ENCODE peak calls at places on chromosomes 3 and 15, in ten cellular contexts. One of them, this sample, is unnamed. For H3K4me1, the result is how much of the 10 kb centered on the place peaks cover.

GRCh38 chr3:171384101-171384891 is 75.9 kb downstream of the TNIK start:
- DNase-seq in tibial nerve: no peak
- DNase-seq in sigmoid colon: no peak
- DNase-seq in K562: no peak
- DNase-seq in HepG2: no peak
- DNase-seq in GM12878: no peak
- DNase-seq in A549: no peak
- DNase-seq in upper lobe of left lung: no peak
- DNase-seq in ovary: no peak
- DNase-seq in transverse colon: no peak
- DNase-seq in this sample: no peak

GRCh38 chr3:127392146-127392470 is 104.3 kb upstream of the PRR20G start:
- DNase-seq in tibial nerve: no peak
- DNase-seq in A549: no peak
- DNase-seq in transverse colon: no peak
- DNase-seq in HepG2: no peak
- DNase-seq in upper lobe of left lung: no peak
- DNase-seq in ovary: no peak
- DNase-seq in sigmoid colon: no peak
- DNase-seq in K562: no peak
- DNase-seq in GM12878: no peak
- DNase-seq in this sample: no peak

GRCh38 chr3:18900994-18901393 is 247.3 kb upstream of the KCNH8 start:
- DNase-seq in sigmoid colon: no peak
- DNase-seq in tibial nerve: no peak
- DNase-seq in upper lobe of left lung: no peak
- DNase-seq in ovary: no peak
- DNase-seq in A549: no peak
- DNase-seq in transverse colon: no peak
- DNase-seq in K562: no peak
- DNase-seq in GM12878: peak
- DNase-seq in HepG2: no peak
- DNase-seq in this sample: no peak

GRCh38 chr3:126934149-126934548 is 48.8 kb upstream of the PLXNA1 start:
- DNase-seq in tibial nerve: no peak
- DNase-seq in GM12878: no peak
- DNase-seq in ovary: no peak
- DNase-seq in sigmoid colon: peak
- DNase-seq in K562: no peak
- DNase-seq in A549: no peak
- DNase-seq in transverse colon: no peak
- DNase-seq in upper lobe of left lung: no peak
- DNase-seq in HepG2: no peak
- DNase-seq in this sample: no peak

GRCh38 chr3:39150803-39151631 is 2.4 kb downstream of the CSRNP1 start:
- DNase-seq in sigmoid colon: peak
- DNase-seq in upper lobe of left lung: no peak
- DNase-seq in A549: peak
- DNase-seq in transverse colon: peak
- DNase-seq in tibial nerve: peak
- DNase-seq in HepG2: peak
- DNase-seq in K562: peak
- DNase-seq in ovary: peak
- DNase-seq in GM12878: no peak
- DNase-seq in this sample: peak

GRCh38 chr3:127305499-127305898 is 17.7 kb upstream of the PRR20G start:
- DNase-seq in upper lobe of left lung: no peak
- DNase-seq in tibial nerve: no peak
- DNase-seq in K562: no peak
- DNase-seq in GM12878: no peak
- DNase-seq in sigmoid colon: no peak
- DNase-seq in HepG2: no peak
- DNase-seq in ovary: no peak
- DNase-seq in transverse colon: no peak
- DNase-seq in A549: no peak
- DNase-seq in this sample: no peak

GRCh38 chr15:89469331-89470107 is 26.9 kb downstream of the RHCG start:
- DNase-seq in tibial nerve: no peak
- DNase-seq in transverse colon: no peak
- DNase-seq in upper lobe of left lung: no peak
- DNase-seq in sigmoid colon: no peak
- DNase-seq in GM12878: no peak
- DNase-seq in K562: no peak
- DNase-seq in A549: no peak
- DNase-seq in HepG2: no peak
- DNase-seq in ovary: no peak
- DNase-seq in this sample: no peak

GRCh38 chr15:38253448-38253847 is 812 bp downstream of the SPRED1 start:
- DNase-seq in ovary: no peak
- DNase-seq in K562: peak
- DNase-seq in A549: no peak
- DNase-seq in transverse colon: peak
- DNase-seq in upper lobe of left lung: no peak
- DNase-seq in sigmoid colon: no peak
- DNase-seq in GM12878: no peak
- DNase-seq in tibial nerve: no peak
- DNase-seq in HepG2: no peak
- DNase-seq in this sample: no peak

GRCh38 chr3:193794002-193794835 is 201.2 kb downstream of the OPA1 start:
- DNase-seq in sigmoid colon: no peak
- DNase-seq in transverse colon: no peak
- DNase-seq in K562: peak
- DNase-seq in ovary: peak
- DNase-seq in tibial nerve: no peak
- DNase-seq in HepG2: peak
- DNase-seq in upper lobe of left lung: no peak
- DNase-seq in A549: no peak
- DNase-seq in GM12878: no peak
- DNase-seq in this sample: no peak

GRCh38 chr3:138673641-138674040 is 65.1 kb downstream of the FAIM start:
- DNase-seq in K562: no peak
- DNase-seq in sigmoid colon: no peak
- DNase-seq in tibial nerve: no peak
- DNase-seq in A549: no peak
- DNase-seq in upper lobe of left lung: no peak
- DNase-seq in transverse colon: no peak
- DNase-seq in HepG2: peak
- DNase-seq in ovary: no peak
- DNase-seq in GM12878: no peak
- DNase-seq in this sample: no peak

GRCh38 chr3:187777331-187778046 is 32.2 kb upstream of the BCL6 start:
- DNase-seq in GM12878: peak
- DNase-seq in upper lobe of left lung: no peak
- DNase-seq in transverse colon: no peak
- DNase-seq in sigmoid colon: no peak
- DNase-seq in tibial nerve: no peak
- DNase-seq in K562: no peak
- DNase-seq in A549: no peak
- DNase-seq in HepG2: no peak
- DNase-seq in ovary: no peak
- DNase-seq in this sample: no peak

GRCh38 chr15:64800476-64800875 is 25.0 kb downstream of the PIF1 start:
- DNase-seq in A549: no peak
- DNase-seq in transverse colon: no peak
- DNase-seq in sigmoid colon: no peak
- DNase-seq in GM12878: no peak
- DNase-seq in upper lobe of left lung: no peak
- DNase-seq in K562: no peak
- DNase-seq in tibial nerve: no peak
- DNase-seq in HepG2: no peak
- DNase-seq in ovary: no peak
- DNase-seq in this sample: no peak
- TF ChIP-seq EP300 in A549: no peak
- TF ChIP-seq EP300 in transverse colon: no peak
- TF ChIP-seq EP300 in sigmoid colon: no peak
- TF ChIP-seq EP300 in GM12878: no peak
- TF ChIP-seq EP300 in upper lobe of left lung: no peak
- TF ChIP-seq EP300 in K562: no peak
- TF ChIP-seq EP300 in tibial nerve: no peak
- TF ChIP-seq EP300 in HepG2: no peak
- TF ChIP-seq EP300 in ovary: no peak
- TF ChIP-seq EP300 in this sample: no peak

GRCh38 chr15:37004981-37005735 is 95.2 kb downstream of the MEIS2 start:
- DNase-seq in GM12878: no peak
- DNase-seq in tibial nerve: no peak
- DNase-seq in ovary: no peak
- DNase-seq in A549: no peak
- DNase-seq in HepG2: no peak
- DNase-seq in K562: no peak
- DNase-seq in upper lobe of left lung: no peak
- DNase-seq in sigmoid colon: no peak
- DNase-seq in transverse colon: no peak
- DNase-seq in this sample: no peak

GRCh38 chr15:37001436-37001835 is 98.9 kb downstream of the MEIS2 start:
- DNase-seq in upper lobe of left lung: no peak
- DNase-seq in transverse colon: no peak
- DNase-seq in ovary: no peak
- DNase-seq in sigmoid colon: no peak
- DNase-seq in K562: no peak
- DNase-seq in A549: no peak
- DNase-seq in tibial nerve: no peak
- DNase-seq in GM12878: no peak
- DNase-seq in HepG2: no peak
- DNase-seq in this sample: no peak

GRCh38 chr15:37002041-37002689 is 98.2 kb downstream of the MEIS2 start:
- DNase-seq in HepG2: no peak
- DNase-seq in transverse colon: no peak
- DNase-seq in ovary: no peak
- DNase-seq in A549: no peak
- DNase-seq in sigmoid colon: no peak
- DNase-seq in K562: peak
- DNase-seq in GM12878: no peak
- DNase-seq in tibial nerve: no peak
- DNase-seq in upper lobe of left lung: no peak
- DNase-seq in this sample: no peak

GRCh38 chr15:37007301-37007700 is 93.0 kb downstream of the MEIS2 start:
- DNase-seq in tibial nerve: no peak
- DNase-seq in ovary: no peak
- DNase-seq in A549: no peak
- DNase-seq in upper lobe of left lung: no peak
- DNase-seq in HepG2: no peak
- DNase-seq in GM12878: no peak
- DNase-seq in K562: no peak
- DNase-seq in transverse colon: no peak
- DNase-seq in sigmoid colon: no peak
- DNase-seq in this sample: no peak

GRCh38 chr15:37004373-37004869 is 95.9 kb downstream of the MEIS2 start:
- DNase-seq in upper lobe of left lung: no peak
- DNase-seq in HepG2: no peak
- DNase-seq in sigmoid colon: no peak
- DNase-seq in A549: no peak
- DNase-seq in ovary: no peak
- DNase-seq in GM12878: no peak
- DNase-seq in K562: no peak
- DNase-seq in tibial nerve: no peak
- DNase-seq in transverse colon: no peak
- DNase-seq in this sample: no peak
- H3K4me1 ChIP-seq in upper lobe of left lung: under half
- H3K4me1 ChIP-seq in HepG2: under half
- H3K4me1 ChIP-seq in sigmoid colon: under half
- H3K4me1 ChIP-seq in A549: under half
- H3K4me1 ChIP-seq in ovary: under half
- H3K4me1 ChIP-seq in GM12878: under half
- H3K4me1 ChIP-seq in K562: under half
- H3K4me1 ChIP-seq in tibial nerve: under half
- H3K4me1 ChIP-seq in transverse colon: under half
- H3K4me1 ChIP-seq in this sample: under half

GRCh38 chr3:1093216-1093615 is 392 bp downstream of the CNTN6 start:
- DNase-seq in K562: no peak
- DNase-seq in transverse colon: no peak
- DNase-seq in ovary: no peak
- DNase-seq in upper lobe of left lung: no peak
- DNase-seq in tibial nerve: no peak
- DNase-seq in A549: no peak
- DNase-seq in HepG2: no peak
- DNase-seq in GM12878: no peak
- DNase-seq in sigmoid colon: no peak
- DNase-seq in this sample: no peak

GRCh38 chr3:1092771-1093170 is at the start of gene CNTN6:
- DNase-seq in A549: no peak
- DNase-seq in HepG2: no peak
- DNase-seq in tibial nerve: no peak
- DNase-seq in transverse colon: no peak
- DNase-seq in sigmoid colon: no peak
- DNase-seq in GM12878: no peak
- DNase-seq in upper lobe of left lung: no peak
- DNase-seq in K562: no peak
- DNase-seq in ovary: no peak
- DNase-seq in this sample: no peak

GRCh38 chr3:1088503-1088902 is 4.3 kb upstream of the CNTN6 start:
- DNase-seq in ovary: no peak
- DNase-seq in A549: no peak
- DNase-seq in transverse colon: no peak
- DNase-seq in upper lobe of left lung: no peak
- DNase-seq in sigmoid colon: no peak
- DNase-seq in K562: no peak
- DNase-seq in GM12878: no peak
- DNase-seq in tibial nerve: no peak
- DNase-seq in HepG2: no peak
- DNase-seq in this sample: no peak

GRCh38 chr3:1091276-1091675 is 1.5 kb upstream of the CNTN6 start:
- DNase-seq in HepG2: no peak
- DNase-seq in GM12878: no peak
- DNase-seq in ovary: no peak
- DNase-seq in K562: no peak
- DNase-seq in tibial nerve: no peak
- DNase-seq in A549: no peak
- DNase-seq in transverse colon: no peak
- DNase-seq in upper lobe of left lung: no peak
- DNase-seq in sigmoid colon: no peak
- DNase-seq in this sample: no peak

GRCh38 chr3:1092061-1092460 is 763 bp upstream of the CNTN6 start:
- DNase-seq in ovary: no peak
- DNase-seq in sigmoid colon: no peak
- DNase-seq in HepG2: no peak
- DNase-seq in A549: no peak
- DNase-seq in upper lobe of left lung: no peak
- DNase-seq in tibial nerve: no peak
- DNase-seq in GM12878: no peak
- DNase-seq in transverse colon: no peak
- DNase-seq in K562: no peak
- DNase-seq in this sample: no peak
- H3K27ac ChIP-seq in ovary: no peak
- H3K27ac ChIP-seq in sigmoid colon: no peak
- H3K27ac ChIP-seq in HepG2: no peak
- H3K27ac ChIP-seq in A549: no peak
- H3K27ac ChIP-seq in upper lobe of left lung: peak
- H3K27ac ChIP-seq in tibial nerve: no peak
- H3K27ac ChIP-seq in GM12878: no peak
- H3K27ac ChIP-seq in transverse colon: no peak
- H3K27ac ChIP-seq in K562: no peak
- H3K27ac ChIP-seq in this sample: no peak

DNA sequence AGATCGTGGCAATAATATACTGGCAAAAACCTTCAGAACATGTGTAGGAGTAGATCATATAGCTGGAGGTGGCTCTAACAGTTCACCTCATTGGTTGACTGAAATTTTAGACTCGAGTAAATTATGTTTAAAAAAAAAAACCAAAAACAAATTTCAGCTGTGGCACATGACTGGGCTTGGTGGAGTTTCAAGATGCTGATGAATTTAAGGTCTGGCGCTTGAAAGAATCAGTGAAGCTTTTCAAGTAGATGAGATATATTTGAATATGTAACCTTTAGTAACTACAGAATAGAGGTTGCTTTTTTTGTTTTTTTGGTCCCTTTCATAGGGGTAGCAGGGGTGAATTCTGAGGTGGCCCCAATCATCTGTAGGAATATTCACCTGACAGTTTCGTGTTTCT is 65.8 kb downstream of the MAP4 start:
- DNase-seq in transverse colon: no peak
- DNase-seq in A549: no peak
- DNase-seq in tibial nerve: no peak
- DNase-seq in ovary: no peak
- DNase-seq in upper lobe of left lung: no peak
- DNase-seq in HepG2: no peak
- DNase-seq in K562: no peak
- DNase-seq in sigmoid colon: no peak
- DNase-seq in GM12878: no peak
- DNase-seq in this sample: no peak
- TF ChIP-seq EP300 in transverse colon: no peak
- TF ChIP-seq EP300 in A549: no peak
- TF ChIP-seq EP300 in tibial nerve: no peak
- TF ChIP-seq EP300 in ovary: no peak
- TF ChIP-seq EP300 in upper lobe of left lung: no peak
- TF ChIP-seq EP300 in HepG2: no peak
- TF ChIP-seq EP300 in K562: no peak
- TF ChIP-seq EP300 in sigmoid colon: no peak
- TF ChIP-seq EP300 in GM12878: no peak
- TF ChIP-seq EP300 in this sample: no peak

This sample was measured in stomach.